ENCODE peak calls at places on chromosome 15, in nine cellular contexts. E is left lobe of liver; D is glutamatergic neuron; A is hepatic stellate cell; B is stimulated activated CD4-positive, alpha-beta T cell treated with anti-CD3 and anti-CD28 coated beads, Interleukin-2, amount 100 ng/mL, for 48 hours; O is glomerular endothelial cell; I is NCI-H2107; U is stromal cell of bone marrow; P is tibial artery. Z is an unnamed sample.

GRCh38 chr15:30984542-30984941 is 6.9 kb downstream of the MTMR10 start:
- DNase-seq in E (no peak), D (no peak), A (no peak), B (no peak), O (no peak), I (no peak), U (no peak), P (no peak), Z (no peak)

GRCh38 chr15:79180318-79180717 is 89.7 kb upstream of the RASGRF1 start:
- DNase-seq in E (no peak), D (no peak), A (no peak), B (no peak), O (no peak), I (no peak), U (no peak), P (no peak), Z (no peak)

GRCh38 chr15:70505411-70505919 is 257.9 kb downstream of the UACA start:
- DNase-seq in E (no peak), D (no peak), A (peak), B (no peak), O (no peak), I (no peak), U (peak), P (no peak), Z (no peak)

GRCh38 chr15:70748281-70748747 is 15.0 kb downstream of the UACA start:
- DNase-seq in E (no peak), D (no peak), A (no peak), B (no peak), O (no peak), I (no peak), U (no peak), P (peak), Z (no peak)

GRCh38 chr15:61951949-61952348 is 108.3 kb downstream of the VPS13C start:
- DNase-seq in E (no peak), D (no peak), A (no peak), B (no peak), O (no peak), I (no peak), U (no peak), P (no peak), Z (no peak)

GRCh38 chr15:61422773-61423172 is 193.7 kb upstream of the RORA start:
- DNase-seq in E (no peak), D (no peak), A (no peak), B (no peak), O (no peak), I (no peak), U (no peak), P (no peak), Z (no peak)

GRCh38 chr15:75508741-75509532 is 57.4 kb upstream of the SIN3A start:
- DNase-seq in E (no peak), D (no peak), A (peak), B (peak), O (peak), I (no peak), U (peak), P (no peak), Z (no peak)

GRCh38 chr15:101070502-101071273 is 151.5 kb downstream of the LRRK1 start:
- DNase-seq in E (no peak), D (no peak), A (peak), B (no peak), O (peak), I (no peak), U (peak), P (no peak), Z (no peak)

GRCh38 chr15:23565395-23566069 is at the start of gene MKRN3:
- DNase-seq in E (no peak), D (no peak), A (no peak), B (no peak), O (no peak), I (no peak), U (peak), P (no peak), Z (peak)

GRCh38 chr15:92095691-92096090 is 242.2 kb downstream of the SLCO3A1 start:
- DNase-seq in E (no peak), D (no peak), A (no peak), B (no peak), O (no peak), I (no peak), U (no peak), P (no peak), Z (no peak)

GRCh38 chr15:29925227-29926082 is 103.2 kb upstream of the TJP1 start:
- DNase-seq in E (peak), D (peak), A (peak), B (peak), O (peak), I (no peak), U (peak), P (peak), Z (no peak)

GRCh38 chr15:25137013-25137412 is 182.2 kb downstream of the SNRPN start:
- DNase-seq in E (no peak), D (no peak), A (no peak), B (no peak), O (no peak), I (no peak), U (no peak), P (no peak), Z (no peak)

GRCh38 chr15:67098768-67099282 is 33.4 kb downstream of the SMAD3 start:
- DNase-seq in E (peak), D (no peak), A (no peak), B (no peak), O (no peak), I (no peak), U (no peak), P (no peak), Z (no peak)

GRCh38 chr15:66795851-66796250 is 93.8 kb downstream of the SMAD6 start:
- DNase-seq in E (peak), D (no peak), A (no peak), B (no peak), O (no peak), I (no peak), U (no peak), P (peak), Z (no peak)

GRCh38 chr15:68601206-68602197 is 22.7 kb downstream of the CORO2B start:
- DNase-seq in E (no peak), D (no peak), A (no peak), B (no peak), O (no peak), I (no peak), U (no peak), P (no peak), Z (no peak)

GRCh38 chr15:98740295-98740694 is 92.0 kb downstream of the IGF1R start:
- DNase-seq in E (no peak), D (no peak), A (no peak), B (no peak), O (no peak), I (no peak), U (no peak), P (no peak), Z (no peak)

Z was measured in NCI-H510A.